ENCODE peak calls at places on chromosomes 2 and 18, in nine cellular contexts. F is AG10803, Y is nephron progenitor cell, I is tibial artery, Z is GM13976, W is pancreas, G is gastrocnemius medialis, R is dorsolateral prefrontal cortex, D is astrocyte of the spinal cord. U is an unnamed sample.

GRCh38 chr18:36680042-36680441 is 148.8 kb downstream of the TPGS2 start:
- DNase-seq in F (no peak), Y (no peak), I (no peak), Z (no peak), W (no peak), G (no peak), R (no peak), D (no peak), U (no peak)

GRCh38 chr18:13004316-13004879 is 13.2 kb downstream of the CEP192 start:
- DNase-seq in F (no peak), Y (no peak), I (no peak), Z (no peak), W (no peak), G (no peak), R (no peak), D (no peak), U (no peak)

GRCh38 chr2:175600024-175600831 is 401.8 kb downstream of the LNPK start:
- DNase-seq in F (peak), Y (no peak), I (peak), Z (no peak), W (no peak), G (no peak), R (no peak), D (no peak), U (no peak)

GRCh38 chr2:48900321-48901014 is 144.9 kb upstream of the LHCGR start:
- DNase-seq in F (peak), Y (no peak), I (no peak), Z (no peak), W (no peak), G (no peak), R (peak), D (no peak), U (no peak)

GRCh38 chr2:212364586-212364985 is 174.0 kb downstream of the ERBB4 start:
- DNase-seq in F (no peak), Y (no peak), I (no peak), Z (no peak), W (no peak), G (no peak), R (no peak), D (peak), U (no peak)

GRCh38 chr2:225670111-225670974 is 270.8 kb downstream of the NYAP2 start:
- DNase-seq in F (peak), Y (no peak), I (no peak), Z (no peak), W (no peak), G (no peak), R (no peak), D (peak), U (no peak)

GRCh38 chr18:51621103-51621969 is 423.9 kb upstream of the MEX3C start:
- DNase-seq in F (peak), Y (peak), I (no peak), Z (peak), W (peak), G (no peak), R (peak), D (peak), U (peak)

GRCh38 chr2:192286093-192286701 is 91.5 kb upstream of the TMEFF2 start:
- DNase-seq in F (peak), Y (no peak), I (no peak), Z (no peak), W (no peak), G (no peak), R (no peak), D (peak), U (no peak)

GRCh38 chr2:212683346-212683745 is 144.7 kb upstream of the ERBB4 start:
- DNase-seq in F (peak), Y (no peak), I (no peak), Z (no peak), W (no peak), G (no peak), R (no peak), D (peak), U (no peak)

GRCh38 chr2:221676566-221677172 is 104.6 kb upstream of the EPHA4 start:
- DNase-seq in F (no peak), Y (no peak), I (no peak), Z (no peak), W (no peak), G (no peak), R (no peak), D (peak), U (no peak)

GRCh38 chr2:235779444-235779896 is 285.6 kb downstream of the AGAP1 start:
- DNase-seq in F (peak), Y (peak), I (peak), Z (peak), W (peak), G (peak), R (peak), D (peak), U (peak)

GRCh38 chr18:59515147-59515546 is 156.1 kb upstream of the LMAN1 start:
- DNase-seq in F (no peak), Y (no peak), I (no peak), Z (no peak), W (no peak), G (no peak), R (no peak), D (no peak), U (no peak)

GRCh38 chr2:21270083-21270491 is 146.3 kb downstream of the TDRD15 start:
- DNase-seq in F (no peak), Y (no peak), I (no peak), Z (no peak), W (no peak), G (no peak), R (no peak), D (no peak), U (no peak)

GRCh38 chr2:20125164-20125563 is 73.7 kb upstream of the LAPTM4A start:
- DNase-seq in F (no peak), Y (no peak), I (no peak), Z (no peak), W (no peak), G (no peak), R (no peak), D (no peak), U (no peak)

GRCh38 chr18:21406111-21406510 is 164.1 kb downstream of the GREB1L start:
- DNase-seq in F (peak), Y (no peak), I (no peak), Z (no peak), W (no peak), G (no peak), R (no peak), D (peak), U (no peak)

GRCh38 chr18:25373443-25373842 is 21.5 kb upstream of the ZNF521 start:
- DNase-seq in F (peak), Y (no peak), I (no peak), Z (no peak), W (no peak), G (no peak), R (no peak), D (no peak), U (no peak)

GRCh38 chr2:33342705-33343104 is 133.7 kb upstream of the RASGRP3 start:
- DNase-seq in F (no peak), Y (no peak), I (no peak), Z (no peak), W (no peak), G (no peak), R (no peak), D (no peak), U (no peak)

GRCh38 chr18:7479756-7480155 is 87.4 kb upstream of the PTPRM start:
- DNase-seq in F (no peak), Y (no peak), I (no peak), Z (no peak), W (no peak), G (no peak), R (no peak), D (no peak), U (no peak)

GRCh38 chr18:35592298-35592697 is 10.8 kb downstream of the GALNT1 start:
- DNase-seq in F (no peak), Y (no peak), I (no peak), Z (peak), W (no peak), G (no peak), R (no peak), D (no peak), U (peak)

GRCh38 chr2:2291500-2292260 is 39.4 kb downstream of the MYT1L start:
- DNase-seq in F (peak), Y (peak), I (no peak), Z (no peak), W (no peak), G (no peak), R (no peak), D (no peak), U (no peak)

GRCh38 chr2:69308338-69308737 is 78.7 kb downstream of the GFPT1 start:
- DNase-seq in F (no peak), Y (no peak), I (no peak), Z (no peak), W (no peak), G (no peak), R (no peak), D (no peak), U (no peak)

GRCh38 chr2:2843969-2844548 is 513.0 kb upstream of the MYT1L start:
- DNase-seq in F (no peak), Y (no peak), I (no peak), Z (no peak), W (no peak), G (no peak), R (no peak), D (no peak), U (no peak)

GRCh38 chr2:129796801-129797488 is 182.5 kb upstream of the RAB6C start:
- DNase-seq in F (no peak), Y (no peak), I (no peak), Z (no peak), W (no peak), G (no peak), R (no peak), D (no peak), U (no peak)

GRCh38 chr2:239308696-239309397 is 92.0 kb downstream of the HDAC4 start:
- DNase-seq in F (peak), Y (no peak), I (peak), Z (no peak), W (no peak), G (peak), R (no peak), D (peak), U (no peak)

GRCh38 chr2:74532222-74532621 is 2.5 kb downstream of the HTRA2 start:
- DNase-seq in F (peak), Y (no peak), I (no peak), Z (no peak), W (no peak), G (no peak), R (no peak), D (peak), U (no peak)

GRCh38 chr2:18410543-18410942 is 149.9 kb downstream of the RDH14 start:
- DNase-seq in F (no peak), Y (no peak), I (no peak), Z (no peak), W (no peak), G (no peak), R (no peak), D (no peak), U (no peak)

GRCh38 chr2:74429487-74430451 is 8.2 kb downstream of the WDR54 start:
- DNase-seq in F (no peak), Y (peak), I (no peak), Z (no peak), W (no peak), G (no peak), R (no peak), D (no peak), U (no peak)

GRCh38 chr2:117994729-117995128 is 19.1 kb downstream of the CCDC93 start:
- DNase-seq in F (no peak), Y (no peak), I (no peak), Z (no peak), W (no peak), G (no peak), R (no peak), D (no peak), U (no peak)

GRCh38 chr18:70175216-70175615 is 30.3 kb downstream of the RTTN start:
- DNase-seq in F (no peak), Y (no peak), I (no peak), Z (no peak), W (no peak), G (no peak), R (no peak), D (no peak), U (no peak)

GRCh38 chr2:100422320-100422719 is 4.9 kb upstream of the CHST10 start:
- DNase-seq in F (peak), Y (peak), I (no peak), Z (no peak), W (no peak), G (no peak), R (no peak), D (peak), U (no peak)

GRCh38 chr2:30266051-30266621 is 34.8 kb downstream of the LBH start:
- DNase-seq in F (no peak), Y (no peak), I (peak), Z (no peak), W (no peak), G (no peak), R (no peak), D (no peak), U (peak)

GRCh38 chr2:37414470-37414949 is 70.1 kb downstream of the QPCT start:
- DNase-seq in F (peak), Y (no peak), I (no peak), Z (peak), W (no peak), G (no peak), R (no peak), D (peak), U (peak)

GRCh38 chr2:102048465-102048864 is 56.7 kb downstream of the IL1R2 start:
- DNase-seq in F (no peak), Y (no peak), I (peak), Z (no peak), W (no peak), G (peak), R (no peak), D (peak), U (no peak)

DNA sequence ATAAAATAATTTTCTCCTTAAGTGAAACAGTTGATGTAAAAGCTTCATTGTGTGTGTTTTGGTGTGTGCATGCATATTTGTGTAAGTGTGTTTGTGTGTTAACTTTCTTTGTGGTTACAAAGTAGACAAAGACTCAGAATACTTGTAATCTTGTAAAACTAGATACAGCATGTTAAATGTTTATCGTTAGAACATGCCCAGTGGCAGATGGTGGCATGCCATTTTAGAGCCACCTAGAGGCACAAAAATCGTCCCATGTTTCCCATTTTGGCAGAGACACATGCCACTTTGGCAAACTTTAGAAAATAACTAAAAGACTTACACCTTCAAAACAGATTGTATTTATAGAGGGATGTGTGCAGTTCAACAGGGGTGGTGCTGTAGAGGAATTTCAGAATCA is 224.1 kb downstream of the LRP1B start:
- DNase-seq in F (no peak), Y (no peak), I (no peak), Z (no peak), W (no peak), G (no peak), R (no peak), D (no peak), U (no peak)
- TF ChIP-seq CTCF in F (no peak), Y (no peak), I (no peak), Z (no peak), W (no peak), G (no peak), R (peak), D (no peak), U (no peak)

GRCh38 chr2:43225788-43226557 is 433 bp downstream of the ZFP36L2 start:
- DNase-seq in F (peak), Y (peak), I (peak), Z (peak), W (peak), G (peak), R (no peak), D (peak), U (peak)
- TF ChIP-seq CTCF in F (no peak), Y (no peak), I (no peak), Z (no peak), W (no peak), G (no peak), R (peak), D (no peak), U (no peak)

GRCh38 chr2:677056-677949 is at the start of gene TMEM18:
- DNase-seq in F (peak), Y (no peak), I (peak), Z (peak), W (no peak), G (peak), R (peak), D (peak), U (peak)
- TF ChIP-seq CTCF in F (peak), Y (no peak), I (peak), Z (peak), W (no peak), G (no peak), R (peak), D (peak), U (peak)

GRCh38 chr2:40463112-40463511 is 11.2 kb upstream of the SLC8A1 start:
- DNase-seq in F (no peak), Y (no peak), I (no peak), Z (no peak), W (no peak), G (no peak), R (no peak), D (no peak), U (no peak)

GRCh38 chr2:40470817-40471809 is 19.2 kb upstream of the SLC8A1 start:
- DNase-seq in F (no peak), Y (no peak), I (no peak), Z (no peak), W (no peak), G (no peak), R (no peak), D (no peak), U (no peak)

GRCh38 chr2:40471868-40472267 is 20.0 kb upstream of the SLC8A1 start:
- DNase-seq in F (no peak), Y (no peak), I (no peak), Z (no peak), W (no peak), G (no peak), R (no peak), D (no peak), U (no peak)

GRCh38 chr2:40466332-40466731 is 14.4 kb upstream of the SLC8A1 start:
- DNase-seq in F (no peak), Y (no peak), I (no peak), Z (no peak), W (no peak), G (no peak), R (no peak), D (no peak), U (no peak)

DNA sequence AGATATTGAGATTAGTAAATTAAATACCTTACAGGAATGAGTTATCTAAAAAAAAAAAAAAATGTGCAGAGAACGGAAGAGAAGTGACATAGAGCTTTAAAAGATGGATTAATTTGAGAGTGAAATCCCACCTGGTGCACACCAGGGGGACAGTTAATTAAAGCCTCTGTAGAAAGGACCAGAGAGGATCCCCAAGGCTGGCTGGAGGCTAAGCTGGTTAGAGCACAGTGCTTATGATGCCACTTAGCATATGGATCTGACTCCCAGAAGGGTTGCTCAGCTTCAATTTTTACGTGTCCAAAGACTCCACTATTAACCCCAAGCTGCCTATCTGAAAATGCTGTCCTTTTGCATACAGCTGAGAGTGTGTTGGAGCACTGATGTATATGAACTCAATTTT is 15.0 kb upstream of the SLC8A1 start:
- DNase-seq in F (no peak), Y (no peak), I (no peak), Z (no peak), W (no peak), G (no peak), R (no peak), D (no peak), U (no peak)
- TF ChIP-seq CTCF in F (no peak), Y (no peak), I (no peak), Z (no peak), W (no peak), G (no peak), R (no peak), D (no peak), U (no peak)

DNA sequence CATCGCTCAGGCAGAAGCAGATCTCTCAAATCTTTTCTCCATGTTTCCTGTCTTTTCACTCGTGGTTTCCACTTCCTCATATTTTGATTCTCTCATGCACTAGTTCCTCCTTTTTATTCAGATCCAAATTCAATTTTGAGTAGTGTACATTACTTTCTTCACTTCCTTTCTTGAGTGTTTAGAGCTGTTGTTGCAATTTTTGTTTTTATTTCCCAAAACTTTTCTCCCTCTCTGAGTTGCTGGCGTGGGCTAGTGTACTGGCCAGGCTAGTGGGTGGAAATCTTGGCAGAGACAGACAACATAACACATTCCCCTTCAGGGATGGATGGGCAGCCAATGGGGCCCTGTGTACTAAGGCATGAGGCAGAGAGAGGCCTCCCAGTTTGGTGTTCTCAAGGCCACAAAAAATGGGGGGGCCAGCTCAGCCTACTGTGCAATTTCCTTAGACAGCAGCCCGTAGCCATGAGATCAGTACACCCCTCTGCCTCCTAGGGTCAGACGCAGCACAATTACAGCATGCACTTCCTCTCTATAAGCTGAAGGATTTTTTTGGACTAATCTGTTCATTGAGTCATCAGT is 145.1 kb upstream of the PID1 start:
- DNase-seq in F (peak), Y (no peak), I (peak), Z (no peak), W (no peak), G (peak), R (peak), D (peak), U (no peak)
- TF ChIP-seq CTCF in F (peak), Y (no peak), I (no peak), Z (no peak), W (no peak), G (no peak), R (no peak), D (no peak), U (no peak)

DNA sequence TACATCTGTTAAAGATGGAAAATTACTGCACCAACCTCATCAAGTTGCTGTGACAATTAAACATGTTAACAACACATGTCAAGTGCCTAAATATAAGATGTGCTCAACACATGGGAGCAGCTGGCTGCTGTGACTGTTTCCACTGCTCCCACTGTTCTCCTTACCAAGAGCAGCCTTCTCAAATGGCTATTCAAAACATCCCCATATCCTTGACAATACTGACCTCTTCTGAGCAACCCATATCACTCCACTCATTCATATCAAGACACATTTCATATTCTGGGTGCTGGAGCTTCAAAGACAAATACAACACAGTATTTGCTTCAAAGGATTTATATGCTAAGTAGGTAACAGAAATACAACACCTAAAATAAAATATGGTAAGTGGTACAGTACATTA is 60.3 kb downstream of the PIAS2 start:
- DNase-seq in F (peak), Y (no peak), I (no peak), Z (peak), W (no peak), G (no peak), R (no peak), D (no peak), U (peak)
- TF ChIP-seq CTCF in F (no peak), Y (no peak), I (no peak), Z (no peak), W (no peak), G (peak), R (peak), D (peak), U (no peak)

GRCh38 chr2:10303174-10303633 is 500 bp downstream of the HPCAL1 start:
- DNase-seq in F (no peak), Y (no peak), I (no peak), Z (no peak), W (peak), G (no peak), R (no peak), D (peak), U (no peak)

GRCh38 chr2:10304458-10305253 is 2.0 kb downstream of the HPCAL1 start:
- DNase-seq in F (no peak), Y (peak), I (no peak), Z (no peak), W (no peak), G (no peak), R (no peak), D (no peak), U (no peak)

GRCh38 chr2:10302479-10303173 is at the start of gene HPCAL1:
- DNase-seq in F (peak), Y (peak), I (peak), Z (peak), W (peak), G (peak), R (no peak), D (peak), U (peak)

GRCh38 chr2:10305254-10305635 is 2.5 kb downstream of the HPCAL1 start:
- DNase-seq in F (peak), Y (no peak), I (no peak), Z (no peak), W (no peak), G (no peak), R (no peak), D (peak), U (no peak)

GRCh38 chr2:10303634-10304378 is 1.1 kb downstream of the HPCAL1 start:
- DNase-seq in F (peak), Y (peak), I (no peak), Z (peak), W (peak), G (no peak), R (no peak), D (peak), U (peak)
- TF ChIP-seq CTCF in F (no peak), Y (no peak), I (no peak), Z (no peak), W (no peak), G (peak), R (peak), D (peak), U (peak)